ENCODE peak calls at places on chromosomes 11 and 22, in seven cellular contexts. M is ovary, N is adrenal gland, Y is psoas muscle, R is lower lobe of right lung, L is tibial nerve, G is kidney. D is an unnamed sample.
A peak's percentile ranks its signal among the peaks of the same experiment; 100 is the strongest.

GRCh38 chr11:130571519-130571918 is 123.1 kb downstream of the ADAMTS15 start:
- DNase-seq in R (no peak), M (no peak), N (no peak), Y (no peak), G (no peak), L (no peak), D (no peak)

GRCh38 chr22:26770624-26771023 is 113.2 kb downstream of the MIAT start:
- DNase-seq in G (no peak), M (no peak), Y (no peak), L (no peak), R (no peak), N (no peak), D (no peak)

GRCh38 chr11:2737876-2738275 is 38.1 kb upstream of the KCNQ1OT1 start:
- DNase-seq in G (peak; percentile 65), L (no peak), Y (no peak), M (no peak), R (no peak), N (no peak), D (no peak)

GRCh38 chr11:117333921-117334320 is 6.3 kb downstream of the CEP164 start:
- DNase-seq in G (no peak), L (no peak), Y (no peak), R (no peak), M (no peak), N (no peak), D (no peak)

GRCh38 chr11:84800755-84801346 is 826.3 kb downstream of the DLG2 start:
- DNase-seq in M (no peak), R (no peak), G (no peak), L (no peak), Y (no peak), N (no peak), D (no peak)

GRCh38 chr22:42511401-42511891 is 8.2 kb downstream of the RRP7A start:
- DNase-seq in N (no peak), M (peak; percentile 66), G (no peak), R (no peak), L (no peak), Y (no peak), D (no peak)

GRCh38 chr11:65822760-65823528 is 10.8 kb upstream of the SNX32 start:
- DNase-seq in Y (no peak), G (no peak), M (no peak), N (no peak), R (peak; percentile 48), L (no peak), D (peak; percentile 80)

GRCh38 chr22:20267441-20268288 is 453 bp downstream of the RTN4R start:
- DNase-seq in Y (no peak), G (no peak), R (peak; percentile 69), N (no peak), M (no peak), L (no peak), D (peak; percentile 38)

GRCh38 chr22:36234919-36235318 is 4.4 kb downstream of the APOL2 start:
- DNase-seq in R (no peak), Y (no peak), N (peak; percentile 23), M (no peak), G (no peak), L (no peak), D (no peak)

GRCh38 chr11:1881442-1882264 is 10.0 kb downstream of the PRR33 start:
- DNase-seq in Y (peak; percentile 87), G (peak; percentile 75), R (no peak), N (peak; percentile 35), L (no peak), M (peak; percentile 41), D (no peak)

GRCh38 chr22:44566911-44567310 is 68.9 kb upstream of the RTL6 start:
- DNase-seq in G (no peak), M (no peak), N (peak; percentile 6), R (no peak), Y (peak; percentile 17), L (no peak), D (no peak)

GRCh38 chr11:112797653-112798293 is 163.4 kb upstream of the NCAM1 start:
- DNase-seq in G (no peak), M (no peak), L (no peak), Y (no peak), N (peak; percentile 72), R (no peak), D (no peak)

GRCh38 chr22:25508761-25509321 is 55.6 kb upstream of the GRK3 start:
- DNase-seq in R (no peak), L (no peak), M (no peak), N (no peak), G (no peak), Y (no peak), D (no peak)

GRCh38 chr22:23826510-23827350 is 12.1 kb downstream of the DERL3 start:
- DNase-seq in M (peak; percentile 29), N (no peak), G (peak; percentile 85), L (no peak), R (peak; percentile 39), Y (peak; percentile 54), D (no peak)

GRCh38 chr11:123111465-123111864 is 49.5 kb upstream of the HSPA8 start:
- DNase-seq in G (no peak), Y (no peak), M (no peak), L (no peak), R (no peak), N (no peak), D (no peak)

GRCh38 chr22:42443240-42444059 is 11.2 kb upstream of the NFAM1 start:
- DNase-seq in M (no peak), N (no peak), G (no peak), Y (no peak), L (no peak), R (no peak), D (no peak)

GRCh38 chr22:27401321-27401720 is 400.2 kb downstream of the MN1 start:
- DNase-seq in M (no peak), Y (no peak), N (no peak), R (no peak), G (no peak), L (no peak), D (no peak)

GRCh38 chr11:12276356-12276755 is 101.0 kb upstream of the PARVA start:
- DNase-seq in Y (no peak), R (no peak), M (no peak), N (no peak), L (no peak), G (peak; percentile 56), D (no peak)

DNA sequence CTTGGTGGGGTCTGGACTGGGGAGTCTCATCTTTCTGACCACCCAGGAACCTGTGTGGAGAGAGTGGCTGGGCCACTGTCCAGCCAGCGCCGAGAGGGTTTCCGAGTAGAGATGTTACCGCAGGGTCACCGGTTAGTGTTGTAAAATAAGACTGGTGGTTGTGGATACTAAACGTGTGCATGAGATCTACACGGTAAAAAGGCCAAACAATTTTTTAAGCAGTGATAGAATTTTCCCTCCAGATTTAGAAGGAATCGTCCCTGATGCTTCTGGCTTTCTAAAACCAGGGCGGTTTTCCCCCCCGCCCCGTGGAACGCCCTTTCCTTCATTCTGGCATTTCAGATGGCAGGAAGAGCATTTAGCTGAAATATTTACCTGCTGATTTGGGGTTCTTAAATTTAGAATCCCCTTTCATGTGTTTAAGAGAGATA is 72.6 kb upstream of the PPARA start:
- DNase-seq in N (peak; percentile 37), R (peak; percentile 31), L (peak; percentile 10), G (peak; percentile 46), M (peak; percentile 72), Y (peak; percentile 61), D (peak; percentile 20)
- H3K4me1 ChIP-seq in N (peaks cover 80% of the 10 kb centered on the region), R (peaks cover 79% of the 10 kb centered on the region), L (peaks cover 70% of the 10 kb centered on the region), G (peaks cover 46% of the 10 kb centered on the region), M (peaks cover 12% of the 10 kb centered on the region), Y (peaks cover 62% of the 10 kb centered on the region), D (peaks cover 80% of the 10 kb centered on the region)

DNA sequence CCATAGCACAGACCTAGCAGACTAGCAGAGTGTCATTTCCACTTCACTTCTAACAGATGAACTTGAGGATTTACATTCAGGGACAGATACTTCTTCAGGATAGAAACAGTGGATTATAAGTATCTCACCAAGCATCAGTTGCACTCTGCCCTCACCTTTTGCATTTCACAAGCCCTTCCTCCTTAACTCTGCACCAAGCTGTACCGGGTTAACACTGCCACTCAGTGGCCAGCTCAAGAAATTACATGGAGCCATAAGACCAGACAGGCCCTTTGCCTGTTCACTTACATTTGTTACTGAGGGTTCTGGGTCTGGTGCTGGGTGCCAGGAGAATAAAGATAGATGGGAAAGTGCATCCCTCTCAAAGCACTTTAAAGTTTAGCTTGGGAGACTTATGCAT is 309.8 kb downstream of the SHANK2 start:
- DNase-seq in N (no peak), R (no peak), G (no peak), M (no peak), Y (no peak), L (no peak), D (no peak)
- TF ChIP-seq CTCF in N (no peak), R (no peak), G (peak; percentile 2), M (no peak), Y (no peak), L (no peak), D (no peak)

DNA sequence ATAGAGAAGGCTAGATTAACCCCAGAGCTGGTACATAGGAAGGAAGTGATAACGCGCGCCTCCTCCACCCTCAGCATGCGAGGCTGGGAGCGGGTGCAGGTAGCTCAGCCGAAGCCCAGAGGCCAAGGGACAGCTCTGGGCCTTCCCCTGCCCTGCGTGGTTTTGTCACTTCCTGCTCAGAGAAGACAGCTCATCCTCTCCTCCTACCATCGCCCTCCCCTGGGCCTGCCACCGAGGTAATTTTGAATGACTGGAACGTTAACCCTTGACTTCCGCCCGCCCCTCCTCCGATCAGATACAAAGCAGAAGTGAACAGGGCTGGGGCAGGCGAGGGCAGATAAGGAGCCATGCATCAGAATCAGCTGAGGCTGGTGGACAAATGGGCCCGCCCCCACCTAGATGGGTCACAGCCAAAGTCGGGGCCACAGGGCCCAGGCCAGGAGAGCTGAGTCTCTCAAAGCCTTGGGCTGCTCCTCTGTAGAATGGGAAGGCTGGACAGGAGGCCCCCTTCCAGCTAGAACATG is 1.6 kb downstream of the RAC2 start:
- DNase-seq in M (no peak), R (peak; percentile 89), N (peak; percentile 38), Y (peak; percentile 80), G (peak; percentile 87), L (no peak), D (peak; percentile 34)
- H3K4me3 ChIP-seq in M (no peak overlapping the region), R (peak overlapping the region; percentile 63), N (no peak overlapping the region), Y (peak overlapping the region; percentile 45), G (no peak overlapping the region), L (no peak overlapping the region), D (no peak overlapping the region)

GRCh38 chr11:46336781-46337180 is 10.5 kb upstream of the DGKZ start:
- DNase-seq in M (no peak), R (peak; percentile 82), L (no peak), Y (no peak), G (no peak), N (no peak), D (no peak)

GRCh38 chr11:46339816-46340215 is 7.4 kb upstream of the DGKZ start:
- DNase-seq in R (no peak), N (no peak), L (no peak), Y (no peak), M (no peak), G (no peak), D (no peak)

GRCh38 chr11:46337626-46338345 is 9.5 kb upstream of the DGKZ start:
- DNase-seq in R (no peak), N (no peak), G (no peak), M (no peak), L (no peak), Y (no peak), D (no peak)

GRCh38 chr11:46338988-46339666 is 8.1 kb upstream of the DGKZ start:
- DNase-seq in Y (no peak), N (no peak), G (peak; percentile 82), M (no peak), R (no peak), L (no peak), D (no peak)

DNA sequence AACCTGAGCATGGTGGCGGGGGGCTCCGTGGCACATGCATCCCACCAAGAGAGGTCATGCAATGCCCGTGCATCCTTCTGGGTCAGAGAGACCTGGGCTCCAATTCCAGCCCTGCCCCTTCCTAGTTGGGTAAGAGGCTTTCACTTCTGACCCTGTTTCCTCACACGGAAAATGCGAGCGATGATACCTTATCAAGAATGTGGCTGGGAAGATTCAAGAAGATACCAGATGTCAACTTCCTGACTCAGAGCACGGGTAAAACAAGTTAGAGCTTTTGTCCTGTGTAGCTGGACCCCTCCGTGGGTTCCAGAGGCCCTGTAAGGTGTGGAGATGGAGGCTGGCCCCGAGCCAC is 8.7 kb upstream of the DGKZ start:
- DNase-seq in M (no peak), R (no peak), N (no peak), Y (no peak), L (no peak), G (no peak), D (no peak)
- H3K4me1 ChIP-seq in M (peaks cover 5% of the 10 kb centered on the region), R (peaks cover 72% of the 10 kb centered on the region), N (peaks cover 23% of the 10 kb centered on the region), Y (peaks cover 18% of the 10 kb centered on the region), L (peaks cover 16% of the 10 kb centered on the region), G (no peaks in the 10 kb centered on the region), D (peaks cover 22% of the 10 kb centered on the region)